ENCODE peak calls at places on chromosomes 7 and 10, in six cellular contexts. C, U, R, Y, J and B are unnamed samples.
A peak's percentile ranks its signal among the peaks of the same experiment; 100 is the strongest.

GRCh38 chr10:58638406-58638805 is 125.7 kb downstream of the BICC1 start:
- DNase-seq in Y (no peak), U (no peak), R (peak; percentile 25), J (peak; percentile 87), C (no peak), B (no peak)

GRCh38 chr10:69484736-69485135 is 33.5 kb downstream of the TSPAN15 start:
- DNase-seq in U (no peak), J (peak; percentile 66), C (no peak), Y (no peak), R (no peak), B (no peak)

GRCh38 chr7:50712527-50713356 is 70.0 kb downstream of the GRB10 start:
- DNase-seq in R (no peak), U (no peak), J (no peak), Y (no peak), C (no peak), B (no peak)

GRCh38 chr10:53580465-53580864 is 807.9 kb upstream of the MBL2 start:
- DNase-seq in C (no peak), Y (no peak), J (no peak), U (no peak), R (no peak), B (no peak)

GRCh38 chr7:22604246-22604645 is 104.3 kb upstream of the STEAP1B start:
- DNase-seq in R (no peak), U (no peak), Y (no peak), J (no peak), C (no peak), B (no peak)

GRCh38 chr7:102064361-102065025 is 222.2 kb upstream of the SH2B2 start:
- DNase-seq in U (no peak), C (no peak), Y (no peak), R (no peak), J (peak; percentile 62), B (no peak)

GRCh38 chr10:35413985-35414861 is 77.9 kb downstream of the CCNY start:
- DNase-seq in J (no peak), C (no peak), R (no peak), U (no peak), Y (peak; percentile 25), B (peak; percentile 49)

GRCh38 chr7:152142976-152143665 is 117.6 kb downstream of the GALNT11 start:
- DNase-seq in Y (no peak), U (no peak), J (no peak), C (no peak), R (no peak), B (no peak)

GRCh38 chr7:53904355-53904754 is 637.8 kb upstream of the VSTM2A start:
- DNase-seq in C (no peak), Y (no peak), R (no peak), J (no peak), U (no peak), B (no peak)

GRCh38 chr7:142158741-142159496 is 47.4 kb downstream of the MGAM2 start:
- DNase-seq in Y (no peak), C (peak; percentile 2), U (no peak), R (no peak), J (no peak), B (no peak)

GRCh38 chr10:79629955-79630327 is 19.2 kb downstream of the SFTPA1 start:
- DNase-seq in Y (no peak), U (no peak), J (no peak), C (no peak), R (no peak), B (no peak)

GRCh38 chr10:97494863-97495506 is 3.2 kb downstream of the MMS19 start:
- DNase-seq in J (no peak), C (no peak), U (no peak), Y (no peak), R (peak; percentile 71), B (no peak)

GRCh38 chr10:114685456-114685855 is 27.4 kb upstream of the ABLIM1 start:
- DNase-seq in U (no peak), Y (no peak), R (no peak), C (no peak), J (no peak), B (no peak)

GRCh38 chr7:130734525-130735272 is 692 bp upstream of the KLF14 start:
- DNase-seq in C (peak; percentile 61), J (peak; percentile 21), R (no peak), Y (no peak), U (peak; percentile 3), B (no peak)

GRCh38 chr10:72435570-72435969 is 80.9 kb upstream of the DNAJB12 start:
- DNase-seq in C (no peak), U (no peak), R (no peak), Y (no peak), J (no peak), B (no peak)

GRCh38 chr10:69972951-69973350 is 79.7 kb upstream of the MACROH2A2 start:
- DNase-seq in J (peak; percentile 17), C (no peak), R (no peak), U (peak; percentile 71), Y (no peak), B (no peak)

GRCh38 chr10:6320320-6321010 is 117.7 kb downstream of the PFKFB3 start:
- DNase-seq in C (no peak), R (no peak), Y (no peak), U (no peak), J (no peak), B (no peak)

GRCh38 chr10:60048146-60048545 is 141.8 kb upstream of the CCDC6 start:
- DNase-seq in R (peak; percentile 66), J (peak; percentile 27), Y (no peak), C (no peak), U (peak; percentile 6), B (no peak)

GRCh38 chr10:88095291-88095721 is 231.9 kb downstream of the PTEN start:
- DNase-seq in Y (no peak), J (no peak), R (no peak), C (no peak), U (peak; percentile 77), B (no peak)

GRCh38 chr7:158256091-158256816 is 331.4 kb downstream of the PTPRN2 start:
- DNase-seq in Y (no peak), R (no peak), C (no peak), U (no peak), J (no peak), B (no peak)

GRCh38 chr7:148940702-148941597 is 56.9 kb upstream of the EZH2 start:
- DNase-seq in Y (peak; percentile 70), R (peak; percentile 68), C (peak; percentile 91), U (peak; percentile 74), J (peak; percentile 86), B (peak; percentile 68)

GRCh38 chr7:28921822-28922221 is 36.3 kb downstream of the TRIL start:
- DNase-seq in Y (peak; percentile 24), R (peak; percentile 46), C (peak; percentile 57), U (peak; percentile 55), J (peak; percentile 64), B (peak; percentile 39)